ENCODE peak calls at places on chromosomes 11 and 22, in four cellular contexts. X, N, W and K are unnamed samples.

GRCh38 chr11:65316979-65317786 is 2.5 kb downstream of the CDC42EP2 start:
- DNase-seq in N (peak), X (no peak), W (peak), K (peak)

GRCh38 chr22:36192601-36193000 is 9.0 kb downstream of the APOL4 start:
- DNase-seq in N (no peak), X (no peak), W (no peak), K (no peak)

GRCh38 chr22:26229910-26230309 is 60.6 kb downstream of the SEZ6L start:
- DNase-seq in X (no peak), W (no peak), N (no peak), K (no peak)

GRCh38 chr11:113162590-113162961 is 151.8 kb upstream of the TTC12 start:
- DNase-seq in N (no peak), X (no peak), W (no peak), K (no peak)

GRCh38 chr11:111663820-111664219 is 61.6 kb downstream of the SIK2 start:
- DNase-seq in W (no peak), X (peak), N (no peak), K (no peak)

GRCh38 chr11:117110294-117110950 is 12.2 kb upstream of the SIK3 start:
- DNase-seq in N (peak), W (no peak), X (no peak), K (no peak)

GRCh38 chr11:105100206-105100605 is 39.4 kb downstream of the CARD18 start:
- DNase-seq in X (peak), N (no peak), W (no peak), K (no peak)

GRCh38 chr22:44341431-44342346 is 28.9 kb upstream of the SHISAL1 start:
- DNase-seq in X (no peak), N (no peak), W (no peak), K (no peak)

GRCh38 chr11:79708319-79708928 is 267.6 kb upstream of the TENM4 start:
- DNase-seq in W (peak), N (peak), X (no peak), K (no peak)

GRCh38 chr22:30340911-30341685 is 14.4 kb upstream of the TBC1D10A start:
- DNase-seq in W (no peak), N (no peak), X (no peak), K (no peak)

GRCh38 chr11:7657306-7658025 is 15.8 kb downstream of the CYB5R2 start:
- DNase-seq in W (peak), N (peak), X (peak), K (no peak)

GRCh38 chr11:94823127-94823732 is 55.1 kb downstream of the AMOTL1 start:
- DNase-seq in X (no peak), N (no peak), W (no peak), K (no peak)

GRCh38 chr11:109077340-109077927 is 344.6 kb upstream of the C11orf87 start:
- DNase-seq in N (peak), X (no peak), W (no peak), K (no peak)

GRCh38 chr11:121654506-121655480 is 202.0 kb upstream of the SORL1-AS1 start:
- DNase-seq in W (no peak), N (no peak), X (no peak), K (no peak)

GRCh38 chr11:102144357-102145342 is 34.4 kb downstream of the YAP1 start:
- DNase-seq in X (no peak), N (no peak), W (peak), K (no peak)

GRCh38 chr11:75333022-75333806 is 18.2 kb downstream of the ARRB1 start:
- DNase-seq in W (no peak), X (no peak), N (no peak), K (no peak)

GRCh38 chr11:112770017-112770416 is 191.2 kb upstream of the NCAM1 start:
- DNase-seq in N (no peak), W (no peak), X (no peak), K (no peak)

GRCh38 chr11:107272561-107272960 is 185.1 kb downstream of the CWF19L2 start:
- DNase-seq in W (no peak), X (no peak), N (no peak), K (no peak)

GRCh38 chr11:11056316-11056715 is 198.5 kb upstream of the ZBED5 start:
- DNase-seq in W (no peak), N (no peak), X (no peak), K (no peak)

GRCh38 chr11:28715726-28716125 is 607.5 kb downstream of the METTL15 start:
- DNase-seq in N (peak), W (no peak), X (no peak), K (no peak)

GRCh38 chr11:8841899-8842298 is 69.1 kb upstream of the AKIP1 start:
- DNase-seq in W (no peak), N (no peak), X (no peak), K (no peak)

GRCh38 chr11:113628912-113629311 is 77.2 kb downstream of the TMPRSS5 start:
- DNase-seq in N (peak), W (no peak), X (no peak), K (no peak)

GRCh38 chr11:1326435-1327063 is 17.1 kb upstream of the TOLLIP start:
- DNase-seq in N (no peak), X (no peak), W (peak), K (no peak)

GRCh38 chr22:46900549-46900948 is 138.1 kb downstream of the TBC1D22A start:
- DNase-seq in W (no peak), X (no peak), N (no peak), K (no peak)

GRCh38 chr11:33722579-33723234 is 13.5 kb downstream of the CD59 start:
- DNase-seq in X (peak), W (no peak), N (no peak), K (no peak)

GRCh38 chr11:79348976-79349682 is 91.7 kb downstream of the TENM4 start:
- DNase-seq in W (no peak), N (no peak), X (no peak), K (no peak)

GRCh38 chr22:17430298-17430900 is 61.1 kb downstream of the CECR2 start:
- DNase-seq in W (no peak), X (no peak), N (no peak), K (no peak)

GRCh38 chr11:3107608-3108182 is 50.5 kb upstream of the CARS1 start:
- DNase-seq in N (peak), W (no peak), X (peak), K (peak)

GRCh38 chr11:7637447-7638157 is 35.7 kb downstream of the CYB5R2 start:
- DNase-seq in X (no peak), W (no peak), N (no peak), K (no peak)

GRCh38 chr11:23151819-23152218 is 291.5 kb upstream of the CCDC179 start:
- DNase-seq in X (no peak), N (no peak), W (no peak), K (no peak)

GRCh38 chr11:115558635-115559034 is 54.4 kb upstream of the CADM1 start:
- DNase-seq in X (no peak), N (no peak), W (no peak), K (no peak)

GRCh38 chr11:113645593-113646349 is 60.3 kb downstream of the TMPRSS5 start:
- DNase-seq in W (no peak), X (no peak), N (no peak), K (no peak)

GRCh38 chr22:39776295-39776694 is 117.3 kb downstream of the ENTHD1 start:
- DNase-seq in N (no peak), W (no peak), X (no peak), K (no peak)

GRCh38 chr11:129639300-129639699 is 176.3 kb upstream of the TMEM45B start:
- DNase-seq in W (no peak), X (no peak), N (no peak), K (no peak)

GRCh38 chr11:116366980-116367640 is 405.7 kb downstream of the BUD13 start:
- DNase-seq in X (no peak), W (no peak), N (peak), K (no peak)

GRCh38 chr11:102573851-102574250 is 43.3 kb upstream of the MMP7 start:
- DNase-seq in N (no peak), X (no peak), W (no peak), K (no peak)

GRCh38 chr11:114063149-114063828 is 3.8 kb downstream of the ZBTB16 start:
- DNase-seq in X (no peak), W (no peak), N (no peak), K (no peak)

GRCh38 chr11:118216621-118217526 is 7.9 kb downstream of the JAML start:
- DNase-seq in W (no peak), X (no peak), N (no peak), K (no peak)
- H3K27ac ChIP-seq in W (peak), X (no peak), N (no peak), K (peak)

DNA sequence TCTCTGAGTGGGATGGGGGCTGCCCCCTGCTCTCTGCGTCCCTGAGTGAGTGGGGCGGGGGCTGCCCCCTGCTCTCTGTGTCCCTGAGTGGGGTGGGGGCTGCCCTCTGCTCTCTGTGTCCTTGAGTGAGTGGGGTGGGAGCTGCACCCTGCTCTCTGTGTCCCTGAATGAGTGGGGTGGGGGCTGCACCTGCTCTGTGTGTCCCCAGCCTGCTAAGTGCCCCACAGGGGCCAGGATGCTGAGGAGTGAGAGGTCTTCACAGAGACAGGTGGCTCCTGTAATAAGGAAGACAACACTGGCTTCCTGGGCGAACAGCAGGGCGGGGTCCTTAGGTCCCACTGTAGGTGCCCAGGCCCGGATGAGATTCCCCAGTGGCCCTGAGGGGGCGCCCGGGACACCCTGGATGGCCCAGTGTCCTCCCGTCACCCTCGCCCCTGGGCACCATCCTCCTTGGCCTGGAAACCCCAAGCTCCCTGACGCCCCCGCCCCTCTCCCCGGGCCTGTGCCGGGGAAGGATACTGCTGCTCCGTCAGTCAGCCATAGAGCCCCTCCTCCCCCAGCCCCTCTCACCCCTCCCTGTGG is 3.8 kb upstream of the CCDC188 start:
- DNase-seq in N (peak), X (no peak), W (no peak), K (no peak)
- TF ChIP-seq CTCF in N (peak), X (no peak), W (no peak), K (peak)

GRCh38 chr22:24457894-24458293 is 30.5 kb downstream of the ADORA2A start:
- DNase-seq in W (no peak), N (no peak), X (no peak), K (no peak)

GRCh38 chr22:24453853-24454252 is 26.5 kb downstream of the ADORA2A start:
- DNase-seq in W (no peak), N (no peak), X (no peak), K (no peak)

GRCh38 chr22:24455751-24456426 is 28.5 kb downstream of the ADORA2A start:
- DNase-seq in X (no peak), N (no peak), W (no peak), K (no peak)

GRCh38 chr22:24451162-24451561 is 23.8 kb downstream of the ADORA2A start:
- DNase-seq in N (no peak), W (no peak), X (no peak), K (no peak)

DNA sequence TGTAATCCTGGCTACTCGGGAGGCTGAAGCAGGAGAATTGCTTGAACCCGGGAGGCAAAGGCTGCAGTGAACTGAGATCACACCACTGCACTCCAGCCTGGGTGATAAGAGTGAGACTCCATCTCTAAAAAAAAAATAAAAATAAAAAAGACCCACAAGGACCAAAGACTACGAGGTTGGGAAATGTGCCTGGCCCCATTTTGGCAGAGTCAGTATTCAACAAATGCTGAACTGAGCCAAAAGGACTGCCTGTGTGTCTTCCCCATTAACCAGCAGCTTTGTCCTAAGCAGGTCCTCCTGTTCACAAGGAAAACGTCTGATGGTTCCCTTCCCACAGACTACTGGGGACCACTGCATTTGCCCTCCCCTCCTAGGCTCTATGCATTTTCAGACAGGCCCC is 27.6 kb downstream of the ADORA2A start:
- DNase-seq in X (no peak), N (no peak), W (no peak), K (no peak)
- H3K27ac ChIP-seq in X (no peak), N (no peak), W (no peak), K (no peak)

GRCh38 chr22:48782817-48783511 is 1044.7 kb downstream of the BRD1 start:
- DNase-seq in N (no peak), W (no peak), X (no peak), K (no peak)
- TF ChIP-seq CTCF in N (no peak), W (no peak), X (no peak), K (peak)

GRCh38 chr11:61092280-61092766 is 10.0 kb upstream of the CD5 start:
- DNase-seq in W (peak), X (no peak), N (no peak), K (no peak)

GRCh38 chr11:61090982-61091372 is 11.3 kb upstream of the CD5 start:
- DNase-seq in W (no peak), N (no peak), X (no peak), K (no peak)

GRCh38 chr11:61090092-61090491 is 12.2 kb upstream of the CD5 start:
- DNase-seq in N (no peak), X (no peak), W (no peak), K (no peak)

GRCh38 chr11:61091373-61092279 is 10.7 kb upstream of the CD5 start:
- DNase-seq in X (no peak), W (no peak), N (no peak), K (no peak)

GRCh38 chr11:61090521-61090920 is 11.8 kb upstream of the CD5 start:
- DNase-seq in W (peak), N (no peak), X (no peak), K (no peak)
- H3K27ac ChIP-seq in W (no peak), N (no peak), X (no peak), K (no peak)

GRCh38 chr11:13235895-13236294 is 41.7 kb upstream of the BMAL1 start:
- DNase-seq in X (no peak), W (no peak), N (no peak), K (no peak)

GRCh38 chr11:13233173-13233572 is 44.4 kb upstream of the BMAL1 start:
- DNase-seq in W (no peak), X (no peak), N (no peak), K (no peak)

GRCh38 chr11:13242564-13242963 is 35.0 kb upstream of the BMAL1 start:
- DNase-seq in N (no peak), X (no peak), W (no peak), K (no peak)

DNA sequence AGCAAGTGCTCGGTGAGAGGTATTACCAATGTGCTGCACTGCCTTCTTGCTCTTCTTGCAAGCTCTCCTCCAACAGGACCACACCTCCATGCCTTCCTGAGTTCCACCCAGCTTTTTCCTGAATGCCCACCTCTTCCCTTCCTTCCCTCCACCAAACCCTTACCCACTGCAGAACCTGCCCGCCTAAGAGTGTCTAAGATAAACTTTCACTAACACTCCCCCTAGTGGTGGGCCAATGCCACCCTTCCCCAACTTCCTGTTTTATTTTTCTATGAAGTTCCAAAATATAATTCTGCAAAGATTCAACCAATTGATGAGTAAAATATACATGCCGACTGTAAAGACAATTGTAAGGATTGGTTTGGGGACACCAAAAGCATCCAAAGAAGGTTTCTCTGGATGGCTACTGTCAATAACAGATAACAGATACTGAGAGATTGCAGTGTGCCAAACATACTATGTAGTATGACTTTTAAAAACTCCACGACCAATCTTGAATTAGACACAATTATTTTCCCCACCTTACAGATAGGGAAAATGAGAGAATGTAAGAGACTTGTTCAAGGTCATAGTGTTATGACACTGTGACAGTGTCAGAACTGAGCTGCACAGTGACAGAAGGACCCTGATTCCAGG is 38.6 kb upstream of the BMAL1 start:
- DNase-seq in N (peak), W (peak), X (peak), K (no peak)
- TF ChIP-seq CTCF in N (peak), W (peak), X (peak), K (peak)

DNA sequence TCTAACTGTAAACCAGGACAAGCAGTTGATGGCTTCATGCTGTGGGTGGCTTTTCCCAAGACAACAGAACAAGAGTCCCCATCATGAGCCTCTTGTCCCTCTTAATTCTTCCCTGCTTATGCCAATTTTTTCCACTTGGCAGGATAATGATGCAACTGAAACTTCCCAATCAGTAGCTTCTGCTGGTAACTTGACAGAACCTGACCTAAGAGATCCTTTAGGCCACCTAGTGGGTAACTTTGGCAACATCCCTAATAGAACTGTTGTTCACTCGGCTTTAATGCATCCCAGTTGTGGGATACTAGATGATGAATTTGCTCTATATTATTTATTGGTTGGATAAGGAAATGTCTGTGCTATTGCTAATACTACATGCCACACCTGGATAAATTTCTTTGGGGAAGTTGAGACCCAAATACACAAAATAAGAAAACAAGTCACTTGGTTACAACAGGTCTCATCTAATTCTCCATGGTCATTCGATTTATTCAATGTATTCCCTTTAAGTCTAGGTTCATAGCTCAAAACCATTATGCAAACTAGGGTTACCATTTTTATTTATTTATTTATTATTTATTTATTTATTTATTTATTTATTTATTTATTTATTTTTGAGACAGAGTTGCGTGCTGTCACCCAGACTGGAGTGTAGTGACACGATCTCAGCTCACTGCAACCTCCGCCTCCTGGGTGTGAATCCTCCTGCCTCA is 41.4 kb upstream of the NFAM1 start:
- DNase-seq in W (no peak), N (peak), X (no peak), K (no peak)
- H3K27ac ChIP-seq in W (no peak), N (no peak), X (no peak), K (no peak)